ENCODE peak calls at places on chromosome 11, in six cellular contexts. P, T, O, F, V and G are unnamed samples.

GRCh38 chr11:74909812-74910211 is 39.1 kb downstream of the XRRA1 start:
- DNase-seq in P (no peak), T (no peak), O (no peak), F (no peak), V (no peak), G (no peak)

GRCh38 chr11:19466314-19466713 is 225.6 kb upstream of the E2F8 start:
- DNase-seq in P (no peak), T (no peak), O (no peak), F (no peak), V (no peak), G (no peak)

GRCh38 chr11:120830092-120830491 is 193.8 kb upstream of the TBCEL start:
- DNase-seq in P (no peak), T (no peak), O (no peak), F (no peak), V (no peak), G (no peak)

GRCh38 chr11:72446929-72447753 is 12.8 kb upstream of the CLPB start:
- DNase-seq in P (no peak), T (no peak), O (peak; percentile 76), F (peak; percentile 66), V (no peak), G (peak; percentile 71)

GRCh38 chr11:126357969-126358762 is 2.7 kb downstream of the ST3GAL4 start:
- DNase-seq in P (peak; percentile 73), T (no peak), O (no peak), F (no peak), V (no peak), G (no peak)

GRCh38 chr11:2866178-2866577 is 19.4 kb downstream of the CDKN1C start:
- DNase-seq in P (no peak), T (no peak), O (no peak), F (no peak), V (no peak), G (no peak)

GRCh38 chr11:129611661-129612566 is 203.7 kb upstream of the TMEM45B start:
- DNase-seq in P (no peak), T (no peak), O (no peak), F (no peak), V (no peak), G (no peak)

GRCh38 chr11:29962243-29962642 is 54.6 kb downstream of the KCNA4 start:
- DNase-seq in P (no peak), T (no peak), O (no peak), F (no peak), V (no peak), G (no peak)

GRCh38 chr11:17883946-17884345 is 128.9 kb downstream of the SERGEF start:
- DNase-seq in P (no peak), T (no peak), O (no peak), F (no peak), V (no peak), G (no peak)

GRCh38 chr11:8688414-8689362 is 6.1 kb downstream of the RPL27A start:
- DNase-seq in P (peak; percentile 94), T (peak; percentile 79), O (peak; percentile 97), F (peak; percentile 99), V (peak; percentile 81), G (peak; percentile 95)

GRCh38 chr11:58647141-58647699 is 24.8 kb downstream of the CNTF start:
- DNase-seq in P (no peak), T (no peak), O (no peak), F (no peak), V (no peak), G (no peak)

GRCh38 chr11:12544986-12545775 is 129.0 kb upstream of the TEAD1 start:
- DNase-seq in P (no peak), T (no peak), O (no peak), F (peak; percentile 40), V (no peak), G (no peak)

GRCh38 chr11:88523362-88524028 is 186.0 kb upstream of the CTSC start:
- DNase-seq in P (no peak), T (no peak), O (peak; percentile 42), F (no peak), V (no peak), G (peak; percentile 56)

GRCh38 chr11:19079643-19080440 is 19.3 kb upstream of the MRGPRX2 start:
- DNase-seq in P (no peak), T (no peak), O (peak; percentile 92), F (peak; percentile 93), V (no peak), G (peak; percentile 92)

GRCh38 chr11:118212131-118212725 is 12.6 kb downstream of the JAML start:
- DNase-seq in P (no peak), T (no peak), O (no peak), F (no peak), V (no peak), G (no peak)

GRCh38 chr11:69563946-69564780 is 76.8 kb upstream of the CCND1 start:
- DNase-seq in P (no peak), T (no peak), O (peak; percentile 32), F (peak; percentile 86), V (no peak), G (peak; percentile 46)

GRCh38 chr11:30203850-30204249 is 27.0 kb upstream of the FSHB start:
- DNase-seq in P (no peak), T (no peak), O (no peak), F (no peak), V (no peak), G (no peak)

GRCh38 chr11:128741928-128742327 is 48.1 kb downstream of the FLI1 start:
- DNase-seq in P (no peak), T (no peak), O (no peak), F (no peak), V (no peak), G (no peak)

GRCh38 chr11:112042161-112042960 is 17.2 kb downstream of the DLAT start:
- DNase-seq in P (no peak), T (no peak), O (peak; percentile 7), F (peak; percentile 45), V (no peak), G (no peak)

GRCh38 chr11:64692764-64693331 is 30.1 kb downstream of the NRXN2 start:
- DNase-seq in P (no peak), T (no peak), O (no peak), F (no peak), V (no peak), G (no peak)

GRCh38 chr11:86116386-86116726 is 47.5 kb upstream of the PICALM start:
- DNase-seq in P (no peak), T (peak; percentile 16), O (peak; percentile 42), F (peak; percentile 99), V (peak; percentile 9), G (peak; percentile 18)

GRCh38 chr11:69662806-69663205 is 12.3 kb downstream of the LTO1 start:
- DNase-seq in P (no peak), T (no peak), O (no peak), F (no peak), V (no peak), G (no peak)

GRCh38 chr11:112881461-112881860 is 79.8 kb upstream of the NCAM1 start:
- DNase-seq in P (peak; percentile 71), T (no peak), O (peak; percentile 89), F (peak; percentile 69), V (no peak), G (peak; percentile 31)

GRCh38 chr11:33158596-33158995 is 2.7 kb downstream of the CSTF3 start:
- DNase-seq in P (no peak), T (no peak), O (no peak), F (no peak), V (no peak), G (no peak)

GRCh38 chr11:122743949-122744876 is 88.7 kb downstream of the UBASH3B start:
- DNase-seq in P (no peak), T (peak; percentile 75), O (no peak), F (no peak), V (peak; percentile 67), G (no peak)